ENCODE peak calls at places on chromosome 17, in five cellular contexts. U is right lobe of liver, K is heart left ventricle, S is uterus, F is esophagus muscularis mucosa. A is an unnamed sample.

GRCh38 chr17:20206591-20206990 is 197.4 kb downstream of the SPECC1 start:
- DNase-seq in U (no peak), K (no peak), S (no peak), F (no peak), A (no peak)

GRCh38 chr17:32341857-32342602 is at the start of gene C17orf75:
- DNase-seq in U (peak), K (peak), S (peak), F (peak), A (peak)

GRCh38 chr17:20975566-20975965 is 67.2 kb downstream of the USP22 start:
- DNase-seq in U (no peak), K (no peak), S (no peak), F (no peak), A (no peak)

GRCh38 chr17:29443041-29443440 is 52.9 kb downstream of the TAOK1 start:
- DNase-seq in U (no peak), K (no peak), S (no peak), F (no peak), A (no peak)

GRCh38 chr17:18166894-18167293 is 16.7 kb upstream of the ALKBH5 start:
- DNase-seq in U (no peak), K (no peak), S (no peak), F (no peak), A (no peak)

GRCh38 chr17:7856081-7856791 is 1.1 kb downstream of the NAA38 start:
- DNase-seq in U (peak), K (peak), S (peak), F (no peak), A (peak)

GRCh38 chr17:57875109-57876022 is 25.5 kb upstream of the MRPS23 start:
- DNase-seq in U (peak), K (peak), S (peak), F (no peak), A (peak)

GRCh38 chr17:70295329-70295728 is 126.0 kb downstream of the KCNJ2 start:
- DNase-seq in U (no peak), K (no peak), S (no peak), F (no peak), A (no peak)

GRCh38 chr17:35732806-35733136 is 1.3 kb downstream of the RASL10B start:
- DNase-seq in U (no peak), K (no peak), S (no peak), F (no peak), A (no peak)

GRCh38 chr17:10799407-10799806 is 4.5 kb downstream of the TMEM238L start:
- DNase-seq in U (no peak), K (no peak), S (no peak), F (no peak), A (no peak)

GRCh38 chr17:1532836-1533602 is 16.6 kb upstream of the INPP5K start:
- DNase-seq in U (no peak), K (no peak), S (no peak), F (no peak), A (no peak)

GRCh38 chr17:50356892-50357510 is 11.1 kb downstream of the XYLT2 start:
- DNase-seq in U (peak), K (peak), S (no peak), F (no peak), A (no peak)

GRCh38 chr17:17355426-17355825 is 52.3 kb downstream of the NT5M start:
- DNase-seq in U (no peak), K (peak), S (peak), F (no peak), A (no peak)

GRCh38 chr17:73420897-73421296 is 109.1 kb upstream of the CDC42EP4 start:
- DNase-seq in U (no peak), K (no peak), S (no peak), F (no peak), A (no peak)

GRCh38 chr17:58756246-58757161 is 850 bp downstream of the PPM1E start:
- DNase-seq in U (no peak), K (peak), S (no peak), F (no peak), A (no peak)

GRCh38 chr17:57892820-57893595 is 43.2 kb upstream of the MRPS23 start:
- DNase-seq in U (peak), K (peak), S (peak), F (peak), A (peak)

GRCh38 chr17:17511971-17512858 is 16.0 kb upstream of the RASD1 start:
- DNase-seq in U (peak), K (peak), S (no peak), F (no peak), A (no peak)

GRCh38 chr17:40518401-40519088 is 17.1 kb upstream of the TNS4 start:
- DNase-seq in U (no peak), K (no peak), S (peak), F (no peak), A (no peak)

GRCh38 chr17:66667491-66668030 is 167.4 kb upstream of the CACNG5 start:
- DNase-seq in U (no peak), K (no peak), S (no peak), F (no peak), A (no peak)

GRCh38 chr17:76498886-76499667 is 2.1 kb downstream of the RHBDF2 start:
- DNase-seq in U (no peak), K (no peak), S (no peak), F (no peak), A (no peak)

GRCh38 chr17:40348562-40349476 is 15.7 kb downstream of the GJD3 start:
- DNase-seq in U (peak), K (peak), S (no peak), F (no peak), A (no peak)

GRCh38 chr17:73459980-73460379 is 148.2 kb upstream of the CDC42EP4 start:
- DNase-seq in U (no peak), K (no peak), S (no peak), F (no peak), A (no peak)

GRCh38 chr17:9924735-9925191 is 19.7 kb upstream of the RCVRN start:
- DNase-seq in U (no peak), K (no peak), S (no peak), F (no peak), A (no peak)

GRCh38 chr17:2179615-2180295 is 123.8 kb downstream of the SMG6 start:
- DNase-seq in U (peak), K (peak), S (peak), F (peak), A (peak)

GRCh38 chr17:51427259-51428255 is 167.2 kb downstream of the UTP18 start:
- DNase-seq in U (no peak), K (no peak), S (no peak), F (peak), A (no peak)

GRCh38 chr17:72900542-72900941 is 191.9 kb downstream of the SLC39A11 start:
- DNase-seq in U (no peak), K (no peak), S (no peak), F (no peak), A (no peak)

GRCh38 chr17:77613627-77614026 is 344.9 kb upstream of the TNRC6C start:
- DNase-seq in U (no peak), K (no peak), S (no peak), F (no peak), A (no peak)

GRCh38 chr17:76593338-76593737 is 7.7 kb upstream of the ST6GALNAC2 start:
- DNase-seq in U (no peak), K (no peak), S (no peak), F (no peak), A (no peak)

GRCh38 chr17:62660629-62661118 is 33.2 kb downstream of the MRC2 start:
- DNase-seq in U (no peak), K (no peak), S (no peak), F (no peak), A (no peak)

GRCh38 chr17:17809527-17810373 is 27.0 kb downstream of the SREBF1 start:
- DNase-seq in U (no peak), K (peak), S (peak), F (no peak), A (peak)

GRCh38 chr17:40106760-40107265 is 6.4 kb upstream of the NR1D1 start:
- DNase-seq in U (peak), K (no peak), S (peak), F (no peak), A (no peak)

GRCh38 chr17:28983286-28984240 is 22.3 kb downstream of the SEZ6 start:
- DNase-seq in U (no peak), K (no peak), S (no peak), F (no peak), A (no peak)

GRCh38 chr17:65783845-65784334 is 222.4 kb upstream of the AXIN2 start:
- DNase-seq in U (no peak), K (no peak), S (no peak), F (no peak), A (no peak)

GRCh38 chr17:43659823-43660222 is 1.9 kb downstream of the MEOX1 start:
- DNase-seq in U (no peak), K (peak), S (no peak), F (no peak), A (no peak)

GRCh38 chr17:43658890-43659289 is 2.8 kb downstream of the MEOX1 start:
- DNase-seq in U (no peak), K (peak), S (no peak), F (no peak), A (no peak)

GRCh38 chr17:43661699-43662431 is at the start of gene MEOX1:
- DNase-seq in U (no peak), K (peak), S (no peak), F (no peak), A (no peak)

GRCh38 chr17:43660816-43661493 is 767 bp downstream of the MEOX1 start:
- DNase-seq in U (no peak), K (peak), S (no peak), F (no peak), A (no peak)

GRCh38 chr17:43660262-43660661 is 1.5 kb downstream of the MEOX1 start:
- DNase-seq in U (no peak), K (peak), S (no peak), F (no peak), A (no peak)
- H3K4me3 ChIP-seq in U (no peak), K (peak), S (no peak), F (peak), A (no peak)

DNA sequence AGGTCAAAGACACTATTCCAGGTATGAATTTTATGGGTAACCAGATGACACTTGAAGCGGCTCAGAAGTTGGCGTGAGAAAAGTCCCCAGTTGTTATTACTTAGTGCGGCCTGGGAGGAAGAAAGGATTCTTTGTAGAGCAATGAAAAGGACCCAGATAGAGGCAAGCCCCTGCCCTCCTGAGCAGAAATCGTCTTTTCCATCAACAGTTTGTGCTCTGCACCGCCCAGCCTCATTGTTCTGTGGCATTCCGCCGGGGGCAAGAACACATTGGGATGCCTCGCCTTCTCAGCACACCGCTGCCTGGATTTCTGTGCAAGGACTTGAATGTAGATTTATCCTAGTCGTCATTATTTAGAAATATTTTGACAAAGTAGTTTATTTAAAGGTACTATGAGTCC is 32.7 kb upstream of the CRHR1 start:
- DNase-seq in U (no peak), K (no peak), S (no peak), F (no peak), A (no peak)
- TF ChIP-seq POLR2A in U (no peak), K (no peak), S (no peak), F (no peak), A (no peak)

GRCh38 chr17:78707923-78708322 is 74.2 kb downstream of the CYTH1 start:
- DNase-seq in U (no peak), K (no peak), S (no peak), F (no peak), A (no peak)

GRCh38 chr17:78708510-78708973 is 73.5 kb downstream of the CYTH1 start:
- DNase-seq in U (peak), K (peak), S (peak), F (no peak), A (peak)

GRCh38 chr17:78706271-78706915 is 75.7 kb downstream of the CYTH1 start:
- DNase-seq in U (no peak), K (no peak), S (no peak), F (no peak), A (no peak)

GRCh38 chr17:78705071-78705470 is 77.0 kb downstream of the CYTH1 start:
- DNase-seq in U (no peak), K (no peak), S (no peak), F (no peak), A (no peak)

GRCh38 chr17:78707016-78707415 is 75.1 kb downstream of the CYTH1 start:
- DNase-seq in U (no peak), K (no peak), S (no peak), F (no peak), A (no peak)
- H3K4me3 ChIP-seq in U (no peak), K (no peak), S (no peak), F (no peak), A (no peak)

GRCh38 chr17:37742114-37742761 is 2.6 kb downstream of the HNF1B start:
- DNase-seq in U (peak), K (no peak), S (no peak), F (no peak), A (no peak)

GRCh38 chr17:37744633-37744927 is 279 bp downstream of the HNF1B start:
- DNase-seq in U (no peak), K (no peak), S (no peak), F (no peak), A (no peak)

GRCh38 chr17:37742762-37743611 is 1.9 kb downstream of the HNF1B start:
- DNase-seq in U (no peak), K (no peak), S (no peak), F (no peak), A (no peak)

GRCh38 chr17:37743875-37744632 is 805 bp downstream of the HNF1B start:
- DNase-seq in U (peak), K (no peak), S (no peak), F (no peak), A (no peak)

DNA sequence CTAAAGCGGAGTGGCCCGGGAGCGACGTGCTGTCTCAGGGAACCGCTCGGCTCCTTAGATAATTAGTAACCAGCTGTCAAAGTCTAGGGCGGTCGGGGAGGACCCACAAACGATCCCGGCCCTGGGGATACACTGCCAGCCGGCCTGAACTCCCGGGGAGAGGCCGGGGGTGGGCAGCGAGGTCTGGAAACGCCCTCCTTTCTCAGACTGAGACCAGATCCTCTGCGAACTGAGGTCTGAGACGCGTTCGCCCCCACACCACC is 1.3 kb downstream of the HNF1B start:
- DNase-seq in U (peak), K (no peak), S (no peak), F (no peak), A (no peak)
- TF ChIP-seq POLR2A in U (peak), K (no peak), S (no peak), F (no peak), A (no peak)